ENCODE peak calls at places on chromosome 3, in five cellular contexts. One of them, this sample, is unnamed.

GRCh38 chr3:158249183-158249582 is 139.3 kb downstream of the RSRC1 start:
- DNase-seq in left ventricle myocardium inferior: no peak
- DNase-seq in ovary: no peak
- DNase-seq in HFF-Myc: no peak
- DNase-seq in GM12864: peak; percentile 3
- DNase-seq in this sample: no peak

GRCh38 chr3:30664884-30665283 is 58.5 kb downstream of the TGFBR2 start:
- DNase-seq in left ventricle myocardium inferior: no peak
- DNase-seq in ovary: no peak
- DNase-seq in HFF-Myc: no peak
- DNase-seq in GM12864: no peak
- DNase-seq in this sample: no peak

GRCh38 chr3:38029400-38030125 is at the start of gene PLCD1:
- DNase-seq in left ventricle myocardium inferior: peak; percentile 84
- DNase-seq in ovary: peak; percentile 89
- DNase-seq in HFF-Myc: no peak
- DNase-seq in GM12864: no peak
- DNase-seq in this sample: peak; percentile 60

GRCh38 chr3:193883551-193883950 is 252.4 kb upstream of the HES1 start:
- DNase-seq in left ventricle myocardium inferior: no peak
- DNase-seq in ovary: no peak
- DNase-seq in HFF-Myc: no peak
- DNase-seq in GM12864: no peak
- DNase-seq in this sample: no peak

GRCh38 chr3:35946121-35946856 is 307.0 kb downstream of the ARPP21 start:
- DNase-seq in left ventricle myocardium inferior: no peak
- DNase-seq in ovary: no peak
- DNase-seq in HFF-Myc: no peak
- DNase-seq in GM12864: no peak
- DNase-seq in this sample: no peak

GRCh38 chr3:4071481-4072184 is 231.5 kb upstream of the SETMAR start:
- DNase-seq in left ventricle myocardium inferior: no peak
- DNase-seq in ovary: no peak
- DNase-seq in HFF-Myc: no peak
- DNase-seq in GM12864: no peak
- DNase-seq in this sample: no peak

GRCh38 chr3:172254542-172254941 is 193.7 kb downstream of the GHSR start:
- DNase-seq in left ventricle myocardium inferior: no peak
- DNase-seq in ovary: no peak
- DNase-seq in HFF-Myc: no peak
- DNase-seq in GM12864: no peak
- DNase-seq in this sample: no peak

GRCh38 chr3:10547841-10548783 is 42.7 kb upstream of the ATP2B2 start:
- DNase-seq in left ventricle myocardium inferior: no peak
- DNase-seq in ovary: no peak
- DNase-seq in HFF-Myc: no peak
- DNase-seq in GM12864: no peak
- DNase-seq in this sample: no peak

GRCh38 chr3:141553055-141553454 is 66.2 kb downstream of the RASA2 start:
- DNase-seq in left ventricle myocardium inferior: no peak
- DNase-seq in ovary: no peak
- DNase-seq in HFF-Myc: no peak
- DNase-seq in GM12864: no peak
- DNase-seq in this sample: no peak

GRCh38 chr3:37510749-37511148 is 336.4 kb upstream of the LRRFIP2 start:
- DNase-seq in left ventricle myocardium inferior: no peak
- DNase-seq in ovary: no peak
- DNase-seq in HFF-Myc: no peak
- DNase-seq in GM12864: no peak
- DNase-seq in this sample: no peak

GRCh38 chr3:139198929-139199328 is 144.9 kb upstream of the MRPS22 start:
- DNase-seq in left ventricle myocardium inferior: no peak
- DNase-seq in ovary: no peak
- DNase-seq in HFF-Myc: no peak
- DNase-seq in GM12864: no peak
- DNase-seq in this sample: no peak

GRCh38 chr3:139222100-139222657 is 121.6 kb upstream of the MRPS22 start:
- DNase-seq in left ventricle myocardium inferior: no peak
- DNase-seq in ovary: peak; percentile 65
- DNase-seq in HFF-Myc: no peak
- DNase-seq in GM12864: no peak
- DNase-seq in this sample: no peak

GRCh38 chr3:188546835-188547670 is 393.1 kb downstream of the LPP start:
- DNase-seq in left ventricle myocardium inferior: no peak
- DNase-seq in ovary: no peak
- DNase-seq in HFF-Myc: peak; percentile 61
- DNase-seq in GM12864: no peak
- DNase-seq in this sample: no peak

GRCh38 chr3:157856078-157856939 is 249.9 kb downstream of the SHOX2 start:
- DNase-seq in left ventricle myocardium inferior: no peak
- DNase-seq in ovary: no peak
- DNase-seq in HFF-Myc: no peak
- DNase-seq in GM12864: no peak
- DNase-seq in this sample: no peak

GRCh38 chr3:167740961-167741587 is 5.6 kb downstream of the SERPINI1 start:
- DNase-seq in left ventricle myocardium inferior: no peak
- DNase-seq in ovary: no peak
- DNase-seq in HFF-Myc: peak; percentile 11
- DNase-seq in GM12864: peak; percentile 7
- DNase-seq in this sample: no peak

GRCh38 chr3:164380156-164380555 is 698.1 kb downstream of the SI start:
- DNase-seq in left ventricle myocardium inferior: no peak
- DNase-seq in ovary: no peak
- DNase-seq in HFF-Myc: no peak
- DNase-seq in GM12864: no peak
- DNase-seq in this sample: no peak

GRCh38 chr3:31847760-31848159 is 133.3 kb downstream of the OSBPL10 start:
- DNase-seq in left ventricle myocardium inferior: no peak
- DNase-seq in ovary: no peak
- DNase-seq in HFF-Myc: no peak
- DNase-seq in GM12864: no peak
- DNase-seq in this sample: no peak

GRCh38 chr3:108546692-108547091 is 36.3 kb upstream of the MYH15 start:
- DNase-seq in left ventricle myocardium inferior: no peak
- DNase-seq in ovary: no peak
- DNase-seq in HFF-Myc: no peak
- DNase-seq in GM12864: peak; percentile 12
- DNase-seq in this sample: no peak

GRCh38 chr3:41204369-41204768 is 5.1 kb downstream of the CTNNB1 start:
- DNase-seq in left ventricle myocardium inferior: no peak
- DNase-seq in ovary: no peak
- DNase-seq in HFF-Myc: no peak
- DNase-seq in GM12864: no peak
- DNase-seq in this sample: no peak

GRCh38 chr3:39065197-39065596 is 13.4 kb downstream of the WDR48 start:
- DNase-seq in left ventricle myocardium inferior: no peak
- DNase-seq in ovary: no peak
- DNase-seq in HFF-Myc: no peak
- DNase-seq in GM12864: no peak
- DNase-seq in this sample: no peak

GRCh38 chr3:20008646-20009045 is 3.4 kb downstream of the PP2D1 start:
- DNase-seq in left ventricle myocardium inferior: no peak
- DNase-seq in ovary: no peak
- DNase-seq in HFF-Myc: no peak
- DNase-seq in GM12864: no peak
- DNase-seq in this sample: no peak

GRCh38 chr3:124300416-124300815 is 308.5 kb upstream of the ROPN1 start:
- DNase-seq in left ventricle myocardium inferior: no peak
- DNase-seq in ovary: no peak
- DNase-seq in HFF-Myc: no peak
- DNase-seq in GM12864: no peak
- DNase-seq in this sample: no peak

DNA sequence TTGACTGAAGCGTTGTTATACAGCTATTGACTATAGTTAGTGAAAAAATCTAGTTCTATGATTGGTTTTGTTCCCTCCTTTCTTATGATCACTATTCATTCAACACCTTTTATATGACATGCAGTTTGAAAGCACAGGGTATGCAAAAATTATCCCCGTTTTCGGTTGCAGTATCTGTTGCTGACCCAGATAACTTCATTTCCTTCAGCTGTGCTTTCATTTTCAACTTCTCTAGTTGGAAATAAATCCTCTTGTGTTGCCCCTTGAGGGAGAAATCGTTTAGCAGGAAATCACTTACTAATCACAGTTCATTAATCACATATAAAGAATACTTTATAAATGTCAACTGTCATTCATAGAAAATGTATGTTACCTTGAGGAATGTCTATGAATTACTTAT is 55.1 kb downstream of the MBNL1 start:
- DNase-seq in left ventricle myocardium inferior: no peak
- DNase-seq in ovary: no peak
- DNase-seq in HFF-Myc: no peak
- DNase-seq in GM12864: peak; percentile 58
- DNase-seq in this sample: no peak
- H3K4me3 ChIP-seq in left ventricle myocardium inferior: peak overlapping the region; percentile 29
- H3K4me3 ChIP-seq in ovary: no peak overlapping the region
- H3K4me3 ChIP-seq in HFF-Myc: no peak overlapping the region
- H3K4me3 ChIP-seq in GM12864: no peak overlapping the region
- H3K4me3 ChIP-seq in this sample: peak overlapping the region; percentile 57

GRCh38 chr3:60752800-60753199 is 498.5 kb downstream of the FHIT start:
- DNase-seq in left ventricle myocardium inferior: no peak
- DNase-seq in ovary: no peak
- DNase-seq in HFF-Myc: no peak
- DNase-seq in GM12864: no peak
- DNase-seq in this sample: no peak

GRCh38 chr3:60755094-60755493 is 496.2 kb downstream of the FHIT start:
- DNase-seq in left ventricle myocardium inferior: no peak
- DNase-seq in ovary: no peak
- DNase-seq in HFF-Myc: no peak
- DNase-seq in GM12864: no peak
- DNase-seq in this sample: no peak

GRCh38 chr3:60756636-60757035 is 494.6 kb downstream of the FHIT start:
- DNase-seq in left ventricle myocardium inferior: no peak
- DNase-seq in ovary: no peak
- DNase-seq in HFF-Myc: no peak
- DNase-seq in GM12864: no peak
- DNase-seq in this sample: no peak

GRCh38 chr3:60756231-60756630 is 495.0 kb downstream of the FHIT start:
- DNase-seq in left ventricle myocardium inferior: no peak
- DNase-seq in ovary: no peak
- DNase-seq in HFF-Myc: no peak
- DNase-seq in GM12864: no peak
- DNase-seq in this sample: no peak

DNA sequence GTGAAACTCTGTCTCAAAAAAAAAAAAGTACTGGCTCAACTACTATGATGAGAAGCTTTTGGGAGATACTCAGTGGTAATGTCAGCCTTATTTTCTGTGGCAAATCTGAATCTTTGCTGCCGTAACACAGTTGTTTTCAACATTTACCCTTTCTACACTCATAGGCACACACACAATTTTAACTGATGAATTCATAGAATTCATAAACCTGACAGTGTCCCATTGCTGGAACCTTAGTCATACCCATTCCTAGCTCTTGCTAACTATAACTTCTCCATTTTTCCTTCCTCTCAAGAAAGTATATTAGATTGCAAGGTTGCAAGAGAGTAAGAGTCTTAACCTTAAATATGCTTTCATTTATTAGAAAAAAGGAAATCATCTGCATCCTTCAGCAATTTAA is 496.6 kb downstream of the FHIT start:
- DNase-seq in left ventricle myocardium inferior: no peak
- DNase-seq in ovary: no peak
- DNase-seq in HFF-Myc: no peak
- DNase-seq in GM12864: no peak
- DNase-seq in this sample: no peak
- H3K4me3 ChIP-seq in left ventricle myocardium inferior: no peak overlapping the region
- H3K4me3 ChIP-seq in ovary: no peak overlapping the region
- H3K4me3 ChIP-seq in HFF-Myc: no peak overlapping the region
- H3K4me3 ChIP-seq in GM12864: no peak overlapping the region
- H3K4me3 ChIP-seq in this sample: no peak overlapping the region

GRCh38 chr3:155746703-155747102 is 1.8 kb upstream of the PLCH1 start:
- DNase-seq in left ventricle myocardium inferior: no peak
- DNase-seq in ovary: no peak
- DNase-seq in HFF-Myc: no peak
- DNase-seq in GM12864: no peak
- DNase-seq in this sample: no peak
- H3K4me3 ChIP-seq in left ventricle myocardium inferior: no peak overlapping the region
- H3K4me3 ChIP-seq in ovary: no peak overlapping the region
- H3K4me3 ChIP-seq in HFF-Myc: no peak overlapping the region
- H3K4me3 ChIP-seq in GM12864: no peak overlapping the region
- H3K4me3 ChIP-seq in this sample: no peak overlapping the region

GRCh38 chr3:180683816-180684215 is 4.5 kb upstream of the CCDC39 start:
- DNase-seq in left ventricle myocardium inferior: no peak
- DNase-seq in ovary: no peak
- DNase-seq in HFF-Myc: no peak
- DNase-seq in GM12864: no peak
- DNase-seq in this sample: no peak

GRCh38 chr3:180684807-180685206 is 5.5 kb upstream of the CCDC39 start:
- DNase-seq in left ventricle myocardium inferior: no peak
- DNase-seq in ovary: no peak
- DNase-seq in HFF-Myc: no peak
- DNase-seq in GM12864: no peak
- DNase-seq in this sample: no peak

GRCh38 chr3:180678231-180678630 is 1.1 kb downstream of the CCDC39 start:
- DNase-seq in left ventricle myocardium inferior: no peak
- DNase-seq in ovary: no peak
- DNase-seq in HFF-Myc: no peak
- DNase-seq in GM12864: no peak
- DNase-seq in this sample: no peak

GRCh38 chr3:180679178-180680096 is at the start of gene CCDC39:
- DNase-seq in left ventricle myocardium inferior: peak; percentile 35
- DNase-seq in ovary: peak; percentile 79
- DNase-seq in HFF-Myc: peak; percentile 22
- DNase-seq in GM12864: peak; percentile 36
- DNase-seq in this sample: no peak

DNA sequence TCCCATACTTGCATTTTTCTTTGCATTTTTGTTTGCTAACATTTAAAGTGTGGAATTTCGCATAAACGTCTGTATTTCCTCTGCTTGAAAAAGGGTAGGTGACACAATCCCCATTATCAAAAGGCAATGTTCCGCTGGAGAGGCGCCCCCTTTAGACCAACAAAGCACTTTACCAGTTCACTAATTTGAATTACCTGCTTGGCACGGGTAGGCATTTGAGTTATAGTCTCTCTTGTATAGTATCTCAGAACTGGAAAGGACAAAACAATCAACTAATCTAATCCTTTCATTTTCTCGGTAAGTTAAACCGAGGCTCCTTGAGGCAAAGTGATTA is 775 bp upstream of the CCDC39 start:
- DNase-seq in left ventricle myocardium inferior: no peak
- DNase-seq in ovary: no peak
- DNase-seq in HFF-Myc: peak; percentile 3
- DNase-seq in GM12864: no peak
- DNase-seq in this sample: no peak
- H3K4me3 ChIP-seq in left ventricle myocardium inferior: peak overlapping the region; percentile 75
- H3K4me3 ChIP-seq in ovary: peak overlapping the region; percentile 39
- H3K4me3 ChIP-seq in HFF-Myc: peak overlapping the region; percentile 57
- H3K4me3 ChIP-seq in GM12864: peak overlapping the region; percentile 64
- H3K4me3 ChIP-seq in this sample: peak overlapping the region; percentile 86

DNA sequence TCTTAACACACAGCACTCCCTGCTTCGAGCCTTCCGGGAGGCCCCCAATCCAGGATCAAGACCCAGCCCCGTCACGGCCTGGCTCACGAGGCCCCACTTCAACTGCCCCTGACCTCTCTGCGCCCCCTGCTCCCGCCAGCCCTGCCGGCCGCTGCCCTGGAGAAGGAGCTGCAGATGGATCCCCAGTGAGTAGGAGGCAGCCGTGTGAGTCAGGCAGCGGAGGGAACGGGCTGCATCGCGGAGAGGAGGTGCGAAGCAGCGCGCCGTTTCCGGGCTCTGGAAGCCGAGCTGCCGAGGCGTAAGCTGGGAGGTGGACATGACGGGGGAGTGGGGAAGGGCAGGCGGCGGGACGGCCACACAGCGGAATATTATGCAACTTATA is 133.4 kb downstream of the TPRA1 start:
- DNase-seq in left ventricle myocardium inferior: peak; percentile 22
- DNase-seq in ovary: peak; percentile 79
- DNase-seq in HFF-Myc: no peak
- DNase-seq in GM12864: no peak
- DNase-seq in this sample: no peak
- H3K4me3 ChIP-seq in left ventricle myocardium inferior: peak overlapping the region; percentile 25
- H3K4me3 ChIP-seq in ovary: no peak overlapping the region
- H3K4me3 ChIP-seq in HFF-Myc: peak overlapping the region; percentile 3
- H3K4me3 ChIP-seq in GM12864: no peak overlapping the region
- H3K4me3 ChIP-seq in this sample: peak overlapping the region; percentile 51

This sample was measured in thoracic aorta.